ENCODE peak calls at places on chromosomes 3 and 15, in ten cellular contexts. P is heart left ventricle; X is activated gamma-delta T cell treated with Interleukin-2 at 50 U/mL for 16 hours; E is AG09309; V is ecto neural progenitor cell; D is activated CD8-positive, alpha-beta memory T cell treated with anti-CD3 and anti-CD28 coated beads, Interleukin-2, amount 50 U/mL, for 48 hours; K is AG10803; B is neural progenitor cell; I is stimulated activated CD4-positive, alpha-beta T cell treated with anti-CD3 and anti-CD28 coated beads, Interleukin-15, amount 100 ng/mL, for 48 hours; O is hypothalamus. R is an unnamed sample.

GRCh38 chr3:64902117-64902516 is 214.3 kb upstream of the ADAMTS9 start:
- DNase-seq in P (no peak), X (no peak), E (no peak), V (no peak), D (no peak), K (no peak), B (no peak), I (no peak), O (no peak), R (no peak)

GRCh38 chr3:34218706-34219105 is 420.3 kb downstream of the PDCD6IP start:
- DNase-seq in P (no peak), X (no peak), E (no peak), V (no peak), D (no peak), K (no peak), B (no peak), I (no peak), O (no peak), R (no peak)

GRCh38 chr15:88979674-88980073 is 66.5 kb upstream of the MFGE8 start:
- DNase-seq in P (no peak), X (no peak), E (no peak), V (no peak), D (no peak), K (no peak), B (no peak), I (no peak), O (no peak), R (no peak)

GRCh38 chr3:12193485-12194165 is 34.9 kb upstream of the TIMP4 start:
- DNase-seq in P (no peak), X (no peak), E (peak; percentile 95), V (no peak), D (no peak), K (peak; percentile 96), B (no peak), I (peak; percentile 36), O (no peak), R (no peak)

GRCh38 chr15:62365795-62366442 is 200.8 kb upstream of the C2CD4B start:
- DNase-seq in P (no peak), X (no peak), E (no peak), V (no peak), D (no peak), K (no peak), B (no peak), I (no peak), O (no peak), R (no peak)

GRCh38 chr3:4994823-4995499 is 15.7 kb downstream of the BHLHE40 start:
- DNase-seq in P (peak; percentile 76), X (no peak), E (no peak), V (peak; percentile 53), D (peak; percentile 58), K (peak; percentile 87), B (no peak), I (no peak), O (peak; percentile 80), R (no peak)

GRCh38 chr3:71258116-71258515 is 325.4 kb downstream of the FOXP1 start:
- DNase-seq in P (no peak), X (no peak), E (peak; percentile 59), V (no peak), D (no peak), K (peak; percentile 74), B (no peak), I (no peak), O (no peak), R (no peak)

GRCh38 chr3:23937296-23937695 is 7.8 kb upstream of the NR1D2 start:
- DNase-seq in P (no peak), X (no peak), E (no peak), V (no peak), D (no peak), K (no peak), B (no peak), I (no peak), O (no peak), R (no peak)

GRCh38 chr15:31571676-31572075 is 245.0 kb downstream of the KLF13 start:
- DNase-seq in P (no peak), X (no peak), E (no peak), V (no peak), D (no peak), K (no peak), B (no peak), I (no peak), O (no peak), R (no peak)

R was measured in NCI-H1930.